ENCODE peak calls at places on chromosome 16, in six cellular contexts. One of them, this sample, is unnamed.

GRCh38 chr16:77736879-77737278 is 14.6 kb downstream of the NUDT7 start:
- DNase-seq in uterus: no peak
- DNase-seq in NCI-H774: no peak
- DNase-seq in CD4-positive, alpha-beta memory T cell: no peak
- DNase-seq in cardiac septum: no peak
- DNase-seq in glutamatergic neuron: no peak
- DNase-seq in this sample: no peak

GRCh38 chr16:25093208-25094061 is 18.1 kb upstream of the LCMT1 start:
- DNase-seq in uterus: no peak
- DNase-seq in NCI-H774: no peak
- DNase-seq in CD4-positive, alpha-beta memory T cell: no peak
- DNase-seq in cardiac septum: no peak
- DNase-seq in glutamatergic neuron: no peak
- DNase-seq in this sample: no peak

GRCh38 chr16:86570542-86571196 is 4.0 kb downstream of the FOXC2 start:
- DNase-seq in uterus: no peak
- DNase-seq in NCI-H774: no peak
- DNase-seq in CD4-positive, alpha-beta memory T cell: no peak
- DNase-seq in cardiac septum: no peak
- DNase-seq in glutamatergic neuron: no peak
- DNase-seq in this sample: peak

GRCh38 chr16:86798247-86799041 is 220.1 kb downstream of the FOXL1 start:
- DNase-seq in uterus: no peak
- DNase-seq in NCI-H774: no peak
- DNase-seq in CD4-positive, alpha-beta memory T cell: no peak
- DNase-seq in cardiac septum: no peak
- DNase-seq in glutamatergic neuron: no peak
- DNase-seq in this sample: no peak

GRCh38 chr16:86665319-86665675 is 86.9 kb downstream of the FOXL1 start:
- DNase-seq in uterus: no peak
- DNase-seq in NCI-H774: no peak
- DNase-seq in CD4-positive, alpha-beta memory T cell: no peak
- DNase-seq in cardiac septum: no peak
- DNase-seq in glutamatergic neuron: no peak
- DNase-seq in this sample: no peak

GRCh38 chr16:67260426-67261063 is 11.8 kb downstream of the SLC9A5 start:
- DNase-seq in uterus: no peak
- DNase-seq in NCI-H774: no peak
- DNase-seq in CD4-positive, alpha-beta memory T cell: no peak
- DNase-seq in cardiac septum: no peak
- DNase-seq in glutamatergic neuron: no peak
- DNase-seq in this sample: no peak

GRCh38 chr16:52035406-52035805 is 511.5 kb downstream of the TOX3 start:
- DNase-seq in uterus: no peak
- DNase-seq in NCI-H774: no peak
- DNase-seq in CD4-positive, alpha-beta memory T cell: no peak
- DNase-seq in cardiac septum: no peak
- DNase-seq in glutamatergic neuron: no peak
- DNase-seq in this sample: no peak

GRCh38 chr16:58088116-58088515 is 41.1 kb downstream of the CFAP20 start:
- DNase-seq in uterus: no peak
- DNase-seq in NCI-H774: no peak
- DNase-seq in CD4-positive, alpha-beta memory T cell: no peak
- DNase-seq in cardiac septum: no peak
- DNase-seq in glutamatergic neuron: no peak
- DNase-seq in this sample: no peak

GRCh38 chr16:59192551-59193199 is 458.6 kb upstream of the GOT2 start:
- DNase-seq in uterus: no peak
- DNase-seq in NCI-H774: no peak
- DNase-seq in CD4-positive, alpha-beta memory T cell: no peak
- DNase-seq in cardiac septum: no peak
- DNase-seq in glutamatergic neuron: peak
- DNase-seq in this sample: no peak

GRCh38 chr16:5850632-5851175 is 753.1 kb upstream of the EEF2KMT start:
- DNase-seq in uterus: no peak
- DNase-seq in NCI-H774: no peak
- DNase-seq in CD4-positive, alpha-beta memory T cell: no peak
- DNase-seq in cardiac septum: no peak
- DNase-seq in glutamatergic neuron: no peak
- DNase-seq in this sample: no peak

GRCh38 chr16:48608452-48608851 is 1.5 kb downstream of the N4BP1 start:
- DNase-seq in uterus: no peak
- DNase-seq in NCI-H774: no peak
- DNase-seq in CD4-positive, alpha-beta memory T cell: peak
- DNase-seq in cardiac septum: no peak
- DNase-seq in glutamatergic neuron: no peak
- DNase-seq in this sample: no peak

GRCh38 chr16:30484887-30485286 is 12.3 kb downstream of the ITGAL start:
- DNase-seq in uterus: no peak
- DNase-seq in NCI-H774: no peak
- DNase-seq in CD4-positive, alpha-beta memory T cell: no peak
- DNase-seq in cardiac septum: no peak
- DNase-seq in glutamatergic neuron: no peak
- DNase-seq in this sample: no peak

GRCh38 chr16:964696-965395 is 5.9 kb downstream of the LMF1 start:
- DNase-seq in uterus: no peak
- DNase-seq in NCI-H774: no peak
- DNase-seq in CD4-positive, alpha-beta memory T cell: peak
- DNase-seq in cardiac septum: no peak
- DNase-seq in glutamatergic neuron: no peak
- DNase-seq in this sample: no peak

This sample was measured in mesenteric fat pad.